ENCODE peak calls at places on chromosome 9, in four cellular contexts. B, I, A and P are unnamed samples.

GRCh38 chr9:121601234-121601633 is 50.2 kb upstream of the DAB2IP start:
- DNase-seq in B (no peak), I (peak), A (no peak), P (no peak)

GRCh38 chr9:78786794-78787193 is 489.9 kb downstream of the PSAT1 start:
- DNase-seq in B (no peak), I (no peak), A (no peak), P (no peak)

GRCh38 chr9:9747787-9748186 is 865.0 kb downstream of the PTPRD start:
- DNase-seq in B (no peak), I (no peak), A (no peak), P (no peak)

GRCh38 chr9:101469026-101469425 is 33.5 kb upstream of the ALDOB start:
- DNase-seq in B (peak), I (no peak), A (no peak), P (no peak)

GRCh38 chr9:2340046-2340760 is 281.4 kb upstream of the VLDLR start:
- DNase-seq in B (no peak), I (no peak), A (no peak), P (no peak)

GRCh38 chr9:74960548-74960947 is 7.8 kb upstream of the C9orf40 start:
- DNase-seq in B (no peak), I (peak), A (no peak), P (no peak)

GRCh38 chr9:21504113-21504512 is 22.0 kb upstream of the IFNE start:
- DNase-seq in B (no peak), I (no peak), A (no peak), P (no peak)

GRCh38 chr9:16458696-16459420 is 411.6 kb downstream of the BNC2 start:
- DNase-seq in B (no peak), I (no peak), A (no peak), P (no peak)

GRCh38 chr9:69044226-69045219 is 9.0 kb downstream of the FXN start:
- DNase-seq in B (peak), I (peak), A (no peak), P (no peak)

GRCh38 chr9:78221425-78221824 is 14.4 kb upstream of the CEP78 start:
- DNase-seq in B (no peak), I (peak), A (no peak), P (no peak)

GRCh38 chr9:130938652-130939404 is at the start of gene FIBCD1:
- DNase-seq in B (peak), I (no peak), A (no peak), P (no peak)

GRCh38 chr9:78585909-78586308 is 289.0 kb downstream of the PSAT1 start:
- DNase-seq in B (no peak), I (no peak), A (no peak), P (no peak)

GRCh38 chr9:26210338-26210851 is 532.2 kb upstream of the TUSC1 start:
- DNase-seq in B (peak), I (no peak), A (no peak), P (no peak)

GRCh38 chr9:34588671-34589370 is 703 bp downstream of the CNTFR start:
- DNase-seq in B (no peak), I (no peak), A (no peak), P (no peak)

GRCh38 chr9:110220809-110221208 is 12.8 kb upstream of the C9orf152 start:
- DNase-seq in B (no peak), I (no peak), A (no peak), P (no peak)

GRCh38 chr9:14231196-14231990 is 82.5 kb downstream of the NFIB start:
- DNase-seq in B (no peak), I (no peak), A (no peak), P (no peak)

GRCh38 chr9:38263534-38263933 is 129.0 kb upstream of the ALDH1B1 start:
- DNase-seq in B (no peak), I (no peak), A (no peak), P (no peak)

GRCh38 chr9:107215381-107215780 is 67.7 kb upstream of the RAD23B start:
- DNase-seq in B (peak), I (no peak), A (no peak), P (no peak)

GRCh38 chr9:94259077-94259847 is at the start of gene ZNF169:
- DNase-seq in B (peak), I (peak), A (peak), P (peak)

GRCh38 chr9:12185856-12186255 is 507.3 kb upstream of the TYRP1 start:
- DNase-seq in B (no peak), I (no peak), A (no peak), P (no peak)

GRCh38 chr9:99335280-99335679 is 113.2 kb downstream of the SEC61B start:
- DNase-seq in B (no peak), I (no peak), A (no peak), P (no peak)

GRCh38 chr9:123000371-123001068 is 32.9 kb upstream of the GPR21 start:
- DNase-seq in B (no peak), I (no peak), A (no peak), P (no peak)

GRCh38 chr9:2179557-2179956 is 164.4 kb downstream of the SMARCA2 start:
- DNase-seq in B (peak), I (no peak), A (no peak), P (no peak)

GRCh38 chr9:88738708-88739107 is 203.7 kb downstream of the NXNL2 start:
- DNase-seq in B (no peak), I (peak), A (no peak), P (no peak)

GRCh38 chr9:65444943-65445342 is 159.9 kb upstream of the FOXD4L5 start:
- DNase-seq in B (no peak), I (no peak), A (no peak), P (no peak)

GRCh38 chr9:806285-807156 is 35.0 kb upstream of the DMRT1 start:
- DNase-seq in B (peak), I (peak), A (no peak), P (no peak)

GRCh38 chr9:105958587-105958986 is 264.2 kb downstream of the TMEM38B start:
- DNase-seq in B (no peak), I (no peak), A (no peak), P (no peak)

GRCh38 chr9:76180541-76180940 is 213.7 kb downstream of the RFK start:
- DNase-seq in B (no peak), I (no peak), A (no peak), P (no peak)

GRCh38 chr9:133148351-133149129 is 15.2 kb downstream of the GBGT1 start:
- DNase-seq in B (no peak), I (peak), A (no peak), P (no peak)

GRCh38 chr9:87527211-87527916 is 29.7 kb downstream of the DAPK1 start:
- DNase-seq in B (no peak), I (no peak), A (no peak), P (no peak)

GRCh38 chr9:36093384-36093783 is 43.1 kb upstream of the GLIPR2 start:
- DNase-seq in B (no peak), I (no peak), A (no peak), P (no peak)

GRCh38 chr9:136567651-136568287 is 21.9 kb upstream of the NOTCH1 start:
- DNase-seq in B (peak), I (peak), A (no peak), P (no peak)

GRCh38 chr9:81031422-81032029 is 657.8 kb downstream of the TLE1 start:
- DNase-seq in B (no peak), I (no peak), A (no peak), P (no peak)

GRCh38 chr9:128007566-128008138 is 26.9 kb upstream of the EEIG1 start:
- DNase-seq in B (peak), I (peak), A (peak), P (peak)

GRCh38 chr9:136244116-136244775 is 1.4 kb downstream of the QSOX2 start:
- DNase-seq in B (no peak), I (no peak), A (peak), P (no peak)

GRCh38 chr9:94563548-94563947 is 8.7 kb downstream of the PCAT7 start:
- DNase-seq in B (no peak), I (no peak), A (no peak), P (no peak)

GRCh38 chr9:136882109-136882946 is 4.0 kb upstream of the TRAF2 start:
- DNase-seq in B (peak), I (peak), A (peak), P (peak)

GRCh38 chr9:114525505-114525904 is 20.2 kb upstream of the WHRN start:
- DNase-seq in B (peak), I (peak), A (no peak), P (no peak)

GRCh38 chr9:33310748-33311147 is 20.4 kb downstream of the NFX1 start:
- DNase-seq in B (no peak), I (no peak), A (no peak), P (no peak)